ENCODE peak calls at places on chromosomes 5 and 9, in four cellular contexts. E is AG04450; H is CD4-positive, alpha-beta T cell; D is fibroblast of the aortic adventitia. J is an unnamed sample.

GRCh38 chr9:137451976-137452760 is 7.0 kb downstream of the NSMF start:
- DNase-seq in E (no peak), D (no peak), H (no peak), J (no peak)

GRCh38 chr9:125564641-125565040 is 142.4 kb downstream of the MAPKAP1 start:
- DNase-seq in D (no peak), H (no peak), E (no peak), J (no peak)

GRCh38 chr5:143402464-143403356 is 776 bp downstream of the NR3C1 start:
- DNase-seq in H (peak), E (no peak), D (peak), J (no peak)

GRCh38 chr5:435961-436640 is 6.9 kb upstream of the EXOC3 start:
- DNase-seq in H (no peak), D (peak), E (no peak), J (no peak)

GRCh38 chr5:144594919-144595318 is 424.2 kb downstream of the KCTD16 start:
- DNase-seq in H (no peak), E (no peak), D (no peak), J (no peak)

GRCh38 chr9:127262621-127263020 is 2.0 kb upstream of the GARNL3 start:
- DNase-seq in D (no peak), H (no peak), E (no peak), J (no peak)

GRCh38 chr9:115672477-115673316 is 480.9 kb upstream of the PAPPA start:
- DNase-seq in E (peak), H (no peak), D (peak), J (no peak)

GRCh38 chr5:8729437-8729836 is 816.4 kb downstream of the SEMA5A start:
- DNase-seq in H (no peak), D (peak), E (no peak), J (no peak)

DNA sequence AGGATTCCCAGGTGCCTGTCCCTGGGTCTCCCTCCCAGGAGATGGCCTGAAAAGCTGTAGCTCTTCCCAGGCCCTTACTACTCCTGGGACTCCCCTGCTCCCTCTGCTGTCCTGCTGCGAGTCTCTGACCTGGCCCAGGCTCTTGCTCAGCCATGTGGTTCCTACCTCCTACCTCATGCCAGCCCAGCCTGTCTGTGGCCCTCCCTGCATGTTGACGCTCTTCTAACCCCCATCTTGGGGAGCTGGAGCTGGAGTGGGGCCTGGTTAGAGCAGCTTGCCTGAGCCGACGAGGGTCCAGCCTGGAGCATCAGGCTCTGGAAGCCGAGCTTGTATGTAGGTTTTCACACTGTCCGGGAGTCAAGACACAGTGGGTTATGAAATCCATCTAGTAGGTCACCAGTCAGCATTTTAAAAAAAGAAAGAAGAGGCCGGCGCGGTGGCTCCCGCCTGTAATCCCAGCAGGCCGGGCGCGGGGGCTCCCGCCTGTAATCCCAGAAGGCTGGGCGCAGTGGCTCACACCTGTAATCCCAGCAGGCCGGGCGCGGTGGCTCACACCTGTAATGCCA is 244.4 kb downstream of the FANCC start:
- DNase-seq in H (no peak), D (no peak), E (no peak), J (no peak)
- TF ChIP-seq CTCF in H (no peak), D (peak), E (peak), J (peak)

GRCh38 chr5:134070979-134071849 is 43.3 kb upstream of the TCF7 start:
- DNase-seq in E (no peak), H (no peak), D (no peak), J (no peak)
- TF ChIP-seq CTCF in E (no peak), H (peak), D (no peak), J (no peak)

GRCh38 chr5:125412561-125413535 is 666.4 kb upstream of the ZNF608 start:
- DNase-seq in D (peak), E (peak), H (no peak), J (no peak)

GRCh38 chr5:125413861-125414260 is 667.4 kb upstream of the ZNF608 start:
- DNase-seq in H (no peak), D (peak), E (no peak), J (no peak)

GRCh38 chr5:125410501-125411162 is 664.2 kb upstream of the ZNF608 start:
- DNase-seq in H (no peak), D (peak), E (no peak), J (no peak)

GRCh38 chr5:125411163-125412050 is 665.0 kb upstream of the ZNF608 start:
- DNase-seq in E (no peak), D (peak), H (no peak), J (no peak)

DNA sequence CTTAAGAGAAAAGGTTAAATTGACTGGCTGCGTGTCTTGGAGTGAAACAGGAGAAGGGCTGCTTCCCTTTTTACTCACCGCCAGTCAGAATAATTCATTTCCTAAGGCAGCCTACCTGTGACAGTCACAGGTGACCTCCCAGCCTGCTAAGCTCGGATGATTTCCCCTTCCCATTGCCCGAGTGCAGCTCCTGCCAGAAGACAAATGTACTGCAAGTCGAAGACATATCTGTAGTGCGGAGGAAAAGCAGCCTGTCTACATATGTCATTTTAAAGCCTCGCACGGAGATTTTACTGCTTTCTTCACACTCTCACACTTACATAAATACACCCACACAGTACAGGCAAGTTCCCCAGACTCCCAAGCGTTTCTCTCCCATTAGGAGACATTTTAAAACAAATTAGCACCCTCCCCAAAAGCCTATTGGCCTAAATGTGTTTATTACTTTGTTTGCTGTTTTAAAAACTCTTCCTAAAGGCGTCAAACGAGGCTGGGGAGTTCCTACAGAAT is 665.7 kb upstream of the ZNF608 start:
- DNase-seq in E (no peak), H (no peak), D (peak), J (no peak)
- TF ChIP-seq CTCF in E (no peak), H (no peak), D (no peak), J (no peak)

GRCh38 chr5:159185773-159186172 is 23.6 kb downstream of the RNF145 start:
- DNase-seq in E (no peak), H (no peak), D (no peak), J (no peak)
- TF ChIP-seq CTCF in E (no peak), H (no peak), D (no peak), J (no peak)

GRCh38 chr5:140107312-140108092 is 6.4 kb upstream of the PURA start:
- DNase-seq in D (peak), E (peak), H (peak), J (peak)
- TF ChIP-seq CTCF in D (peak), E (peak), H (peak), J (peak)

DNA sequence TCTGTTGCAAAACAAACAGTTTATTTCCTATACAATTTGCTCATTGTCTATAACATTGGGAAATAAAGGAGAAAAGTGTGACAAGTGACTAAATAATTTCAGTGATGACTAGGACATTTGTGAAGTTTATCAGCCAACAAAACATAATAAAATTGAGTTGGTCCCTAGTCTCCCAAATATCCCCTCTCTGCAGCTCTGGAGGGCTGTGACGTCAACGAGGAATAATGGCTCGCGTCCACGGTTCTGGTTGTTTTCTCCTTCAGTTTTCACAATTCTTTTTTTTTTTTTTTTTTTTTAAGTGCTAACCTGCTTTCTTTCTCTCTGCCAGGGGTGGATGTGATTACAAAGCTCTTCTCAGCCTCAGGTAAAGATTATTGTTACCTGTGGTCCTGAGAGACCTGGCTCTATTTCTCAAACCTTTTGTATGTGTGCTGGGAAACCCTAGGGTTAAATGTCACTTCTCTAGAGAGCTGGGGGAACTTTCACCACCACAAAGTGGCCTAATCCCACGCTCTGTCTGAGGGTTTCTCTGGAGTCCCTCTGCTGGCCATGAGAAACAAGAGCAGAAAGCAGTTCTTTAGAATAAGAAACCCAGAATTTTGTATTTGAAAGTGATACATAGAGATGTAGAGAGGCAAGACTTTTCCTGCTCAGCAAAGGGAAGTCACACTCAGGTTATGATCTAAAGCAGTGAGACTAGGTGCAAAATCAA is 36.2 kb upstream of the ANKRD55 start:
- DNase-seq in D (peak), H (no peak), E (no peak), J (no peak)
- TF ChIP-seq CTCF in D (peak), H (no peak), E (peak), J (peak)

GRCh38 chr9:98045234-98046160 is 11.0 kb upstream of the NANS start:
- DNase-seq in D (peak), H (peak), E (no peak), J (no peak)
- TF ChIP-seq CTCF in D (no peak), H (peak), E (no peak), J (no peak)